ENCODE peak calls at places on chromosomes 3 and 15, in four cellular contexts. B is K562, F is GM12878, V is HepG2. I is an unnamed sample.

GRCh38 chr3:193771011-193771697 is 178.1 kb downstream of the OPA1 start:
- DNase-seq in B (no peak), V (no peak), F (no peak), I (no peak)

GRCh38 chr15:75036269-75036668 is 12.9 kb downstream of the PPCDC start:
- DNase-seq in V (no peak), F (no peak), B (peak), I (peak)

GRCh38 chr3:147418352-147418751 is 9.2 kb downstream of the ZIC1 start:
- DNase-seq in B (no peak), F (no peak), V (no peak), I (no peak)

GRCh38 chr3:86989611-86990010 is 1.3 kb downstream of the VGLL3 start:
- DNase-seq in B (no peak), V (no peak), F (no peak), I (no peak)

GRCh38 chr15:31502541-31503229 is 176.1 kb downstream of the KLF13 start:
- DNase-seq in F (no peak), V (no peak), B (no peak), I (no peak)

GRCh38 chr15:69643971-69644370 is 191.4 kb downstream of the RPLP1 start:
- DNase-seq in B (no peak), F (no peak), V (no peak), I (no peak)

GRCh38 chr15:39269352-39269751 is 311.5 kb upstream of the THBS1 start:
- DNase-seq in B (no peak), F (no peak), V (no peak), I (no peak)

GRCh38 chr3:156334841-156335545 is 214.6 kb downstream of the KCNAB1 start:
- DNase-seq in F (no peak), B (no peak), V (no peak), I (no peak)

GRCh38 chr3:171282041-171282440 is 178.2 kb downstream of the TNIK start:
- DNase-seq in F (no peak), V (no peak), B (no peak), I (no peak)

GRCh38 chr3:15899438-15899837 is 101.7 kb upstream of the ANKRD28 start:
- DNase-seq in F (no peak), B (peak), V (no peak), I (no peak)

GRCh38 chr3:160804762-160805161 is 48.7 kb downstream of the PPM1L start:
- DNase-seq in F (no peak), B (no peak), V (no peak), I (peak)

GRCh38 chr15:66935121-66935520 is 130.3 kb upstream of the SMAD3 start:
- DNase-seq in B (no peak), F (no peak), V (no peak), I (no peak)

GRCh38 chr3:185939721-185940120 is 1.9 kb upstream of the TRA2B start:
- DNase-seq in V (no peak), B (no peak), F (no peak), I (no peak)
- H2AFZ ChIP-seq in V (no peak), B (no peak), F (no peak), I (no peak)

GRCh38 chr3:49100046-49100615 is 4.4 kb downstream of the QARS1 start:
- DNase-seq in F (no peak), B (no peak), V (no peak), I (no peak)
- TF ChIP-seq JUNB in F (no peak), B (no peak), V (no peak), I (no peak)

GRCh38 chr3:31275038-31275562 is 257.6 kb upstream of the STT3B start:
- DNase-seq in F (no peak), B (no peak), V (peak), I (peak)

GRCh38 chr3:31277582-31277981 is 255.1 kb upstream of the STT3B start:
- DNase-seq in B (no peak), F (no peak), V (no peak), I (no peak)

GRCh38 chr3:31274406-31275024 is 258.2 kb upstream of the STT3B start:
- DNase-seq in B (no peak), F (no peak), V (no peak), I (no peak)

GRCh38 chr3:31278532-31278931 is 254.2 kb upstream of the STT3B start:
- DNase-seq in F (no peak), V (no peak), B (no peak), I (no peak)

GRCh38 chr3:31275583-31275982 is 257.1 kb upstream of the STT3B start:
- DNase-seq in V (no peak), B (no peak), F (no peak), I (no peak)
- H2AFZ ChIP-seq in V (no peak), B (no peak), F (no peak), I (no peak)

GRCh38 chr3:44883999-44884431 is 9.6 kb downstream of the TGM4 start:
- DNase-seq in B (no peak), V (no peak), F (no peak), I (no peak)
- TF ChIP-seq JUNB in B (no peak), V (no peak), F (no peak), I (no peak)

GRCh38 chr3:10709110-10709781 is 106.8 kb upstream of the SLC6A11 start:
- DNase-seq in B (no peak), F (no peak), V (no peak), I (no peak)

GRCh38 chr3:10706156-10707088 is 109.6 kb upstream of the SLC6A11 start:
- DNase-seq in B (no peak), F (no peak), V (no peak), I (peak)

GRCh38 chr3:10703875-10704274 is 112.2 kb upstream of the SLC6A11 start:
- DNase-seq in V (no peak), F (no peak), B (peak), I (peak)

GRCh38 chr3:10707984-10708868 is 107.8 kb upstream of the SLC6A11 start:
- DNase-seq in F (no peak), B (peak), V (no peak), I (peak)

GRCh38 chr3:10707089-10707983 is 108.7 kb upstream of the SLC6A11 start:
- DNase-seq in V (no peak), F (no peak), B (no peak), I (peak)
- H2AFZ ChIP-seq in V (no peak), F (no peak), B (no peak), I (peak)

GRCh38 chr15:63905558-63906265 is 72.0 kb upstream of the HERC1 start:
- DNase-seq in V (no peak), B (no peak), F (no peak), I (no peak)
- TF ChIP-seq JUNB in V (no peak), B (no peak), F (no peak), I (no peak)

GRCh38 chr3:110667216-110667615 is 404.4 kb upstream of the NECTIN3 start:
- DNase-seq in B (no peak), V (no peak), F (no peak), I (no peak)

DNA sequence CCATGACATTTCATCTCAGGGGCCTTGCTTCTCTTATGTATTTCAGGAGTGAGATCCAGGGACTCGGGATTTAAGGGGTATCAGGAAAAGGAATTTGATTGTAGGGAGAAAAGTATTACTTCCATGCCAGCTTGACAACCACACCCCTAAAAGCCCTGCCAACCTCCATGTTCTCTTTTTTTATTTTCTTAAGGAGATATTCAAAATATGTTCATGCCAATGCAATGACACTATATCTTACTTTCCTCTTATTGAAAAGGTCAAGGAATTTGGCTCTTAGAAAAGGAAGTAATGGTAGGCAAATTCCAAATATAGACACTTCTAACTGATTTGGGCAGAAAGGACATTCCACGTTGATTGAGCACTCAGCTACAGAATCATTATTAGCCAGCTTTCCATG is 407.5 kb upstream of the NECTIN3 start:
- DNase-seq in B (no peak), F (no peak), V (no peak), I (no peak)
- H2AFZ ChIP-seq in B (no peak), F (no peak), V (no peak), I (no peak)

GRCh38 chr3:73561494-73561893 is 63.2 kb downstream of the PDZRN3 start:
- DNase-seq in V (no peak), F (no peak), B (no peak), I (no peak)

GRCh38 chr3:73556520-73557371 is 68.0 kb downstream of the PDZRN3 start:
- DNase-seq in F (no peak), B (no peak), V (no peak), I (peak)

GRCh38 chr3:73563896-73564582 is 60.7 kb downstream of the PDZRN3 start:
- DNase-seq in F (no peak), B (no peak), V (no peak), I (no peak)

GRCh38 chr3:73559730-73560129 is 65.0 kb downstream of the PDZRN3 start:
- DNase-seq in F (no peak), V (no peak), B (no peak), I (no peak)

GRCh38 chr3:73558399-73559075 is 66.2 kb downstream of the PDZRN3 start:
- DNase-seq in V (no peak), F (no peak), B (no peak), I (peak)
- TF ChIP-seq JUNB in V (no peak), F (no peak), B (no peak), I (no peak)

I was measured in GM23338.